ENCODE peak calls at places on chromosomes 16 and 17, in four cellular contexts. One of them, this sample, is unnamed.

GRCh38 chr17:58517378-58517927 is 3.0 kb upstream of the MTMR4 start:
- DNase-seq in GDM1: no peak
- DNase-seq in naive B cell: no peak
- DNase-seq in EH: no peak
- DNase-seq in this sample: no peak

GRCh38 chr16:72198021-72198420 is 26.1 kb upstream of the PMFBP1 start:
- DNase-seq in GDM1: no peak
- DNase-seq in naive B cell: no peak
- DNase-seq in EH: peak
- DNase-seq in this sample: no peak

GRCh38 chr17:35808240-35808961 is 883 bp upstream of the TAF15 start:
- DNase-seq in GDM1: no peak
- DNase-seq in naive B cell: no peak
- DNase-seq in EH: no peak
- DNase-seq in this sample: no peak

GRCh38 chr17:4960279-4960922 is 7.2 kb downstream of the SPAG7 start:
- DNase-seq in GDM1: no peak
- DNase-seq in naive B cell: no peak
- DNase-seq in EH: no peak
- DNase-seq in this sample: no peak

GRCh38 chr16:5349661-5350060 is 252.1 kb upstream of the EEF2KMT start:
- DNase-seq in GDM1: no peak
- DNase-seq in naive B cell: no peak
- DNase-seq in EH: no peak
- DNase-seq in this sample: no peak

GRCh38 chr17:54898576-54898975 is 2.1 kb upstream of the TOM1L1 start:
- DNase-seq in GDM1: no peak
- DNase-seq in naive B cell: no peak
- DNase-seq in EH: peak
- DNase-seq in this sample: no peak

GRCh38 chr16:5863207-5863606 is 765.6 kb upstream of the EEF2KMT start:
- DNase-seq in GDM1: no peak
- DNase-seq in naive B cell: no peak
- DNase-seq in EH: no peak
- DNase-seq in this sample: no peak

GRCh38 chr17:30296499-30297038 is 4.8 kb upstream of the BLMH start:
- DNase-seq in GDM1: no peak
- DNase-seq in naive B cell: no peak
- DNase-seq in EH: peak
- DNase-seq in this sample: no peak